ENCODE peak calls at places on chromosomes 6 and 20, in seven cellular contexts. One of them, this sample, is unnamed.

GRCh38 chr6:90227165-90227564 is 69.5 kb downstream of the BACH2 start:
- DNase-seq in ovary: no peak
- DNase-seq in vagina: no peak
- DNase-seq in mesothelial cell of epicardium: no peak
- DNase-seq in adrenal gland: no peak
- DNase-seq in tibial nerve: peak
- DNase-seq in Peyer's patch: no peak
- DNase-seq in this sample: no peak

GRCh38 chr6:122184260-122184934 is 215.1 kb upstream of the HSF2 start:
- DNase-seq in ovary: no peak
- DNase-seq in vagina: no peak
- DNase-seq in mesothelial cell of epicardium: no peak
- DNase-seq in adrenal gland: no peak
- DNase-seq in tibial nerve: no peak
- DNase-seq in Peyer's patch: no peak
- DNase-seq in this sample: no peak

GRCh38 chr20:8670900-8671229 is 398.0 kb upstream of the PLCB4 start:
- DNase-seq in ovary: no peak
- DNase-seq in vagina: no peak
- DNase-seq in mesothelial cell of epicardium: no peak
- DNase-seq in adrenal gland: no peak
- DNase-seq in tibial nerve: no peak
- DNase-seq in Peyer's patch: no peak
- DNase-seq in this sample: no peak

GRCh38 chr6:125191916-125192609 is 38.5 kb downstream of the TPD52L1 start:
- DNase-seq in ovary: peak
- DNase-seq in vagina: no peak
- DNase-seq in mesothelial cell of epicardium: no peak
- DNase-seq in adrenal gland: peak
- DNase-seq in tibial nerve: peak
- DNase-seq in Peyer's patch: peak
- DNase-seq in this sample: no peak

GRCh38 chr20:32490942-32491763 is 94.0 kb downstream of the NOL4L start:
- DNase-seq in ovary: no peak
- DNase-seq in vagina: no peak
- DNase-seq in mesothelial cell of epicardium: no peak
- DNase-seq in adrenal gland: no peak
- DNase-seq in tibial nerve: no peak
- DNase-seq in Peyer's patch: no peak
- DNase-seq in this sample: no peak

GRCh38 chr6:37818536-37819176 is 871 bp upstream of the ZFAND3 start:
- DNase-seq in ovary: peak
- DNase-seq in vagina: no peak
- DNase-seq in mesothelial cell of epicardium: peak
- DNase-seq in adrenal gland: peak
- DNase-seq in tibial nerve: peak
- DNase-seq in Peyer's patch: peak
- DNase-seq in this sample: peak

GRCh38 chr6:113825776-113826175 is 31.4 kb upstream of the MARCKS start:
- DNase-seq in ovary: peak
- DNase-seq in vagina: no peak
- DNase-seq in mesothelial cell of epicardium: no peak
- DNase-seq in adrenal gland: peak
- DNase-seq in tibial nerve: peak
- DNase-seq in Peyer's patch: no peak
- DNase-seq in this sample: no peak

GRCh38 chr6:7559651-7560385 is 18.3 kb downstream of the DSP start:
- DNase-seq in ovary: no peak
- DNase-seq in vagina: no peak
- DNase-seq in mesothelial cell of epicardium: no peak
- DNase-seq in adrenal gland: no peak
- DNase-seq in tibial nerve: no peak
- DNase-seq in Peyer's patch: no peak
- DNase-seq in this sample: no peak

GRCh38 chr6:116969211-116969863 is 92.3 kb downstream of the RFX6 start:
- DNase-seq in ovary: no peak
- DNase-seq in vagina: no peak
- DNase-seq in mesothelial cell of epicardium: no peak
- DNase-seq in adrenal gland: peak
- DNase-seq in tibial nerve: no peak
- DNase-seq in Peyer's patch: no peak
- DNase-seq in this sample: no peak

GRCh38 chr20:21182832-21183563 is 57.1 kb downstream of the KIZ start:
- DNase-seq in ovary: peak
- DNase-seq in vagina: no peak
- DNase-seq in mesothelial cell of epicardium: no peak
- DNase-seq in adrenal gland: peak
- DNase-seq in tibial nerve: no peak
- DNase-seq in Peyer's patch: no peak
- DNase-seq in this sample: no peak

GRCh38 chr6:96522469-96523009 is 933 bp downstream of the UFL1 start:
- DNase-seq in ovary: no peak
- DNase-seq in vagina: no peak
- DNase-seq in mesothelial cell of epicardium: no peak
- DNase-seq in adrenal gland: no peak
- DNase-seq in tibial nerve: no peak
- DNase-seq in Peyer's patch: no peak
- DNase-seq in this sample: no peak

GRCh38 chr6:68141190-68141589 is 493.9 kb upstream of the ADGRB3 start:
- DNase-seq in ovary: no peak
- DNase-seq in vagina: no peak
- DNase-seq in mesothelial cell of epicardium: no peak
- DNase-seq in adrenal gland: no peak
- DNase-seq in tibial nerve: no peak
- DNase-seq in Peyer's patch: no peak
- DNase-seq in this sample: no peak

GRCh38 chr6:148927581-148927980 is 180.8 kb downstream of the UST start:
- DNase-seq in ovary: no peak
- DNase-seq in vagina: no peak
- DNase-seq in mesothelial cell of epicardium: no peak
- DNase-seq in adrenal gland: no peak
- DNase-seq in tibial nerve: no peak
- DNase-seq in Peyer's patch: no peak
- DNase-seq in this sample: no peak

GRCh38 chr20:38258545-38259223 is 1.9 kb downstream of the KIAA1755 start:
- DNase-seq in ovary: no peak
- DNase-seq in vagina: no peak
- DNase-seq in mesothelial cell of epicardium: no peak
- DNase-seq in adrenal gland: no peak
- DNase-seq in tibial nerve: no peak
- DNase-seq in Peyer's patch: no peak
- DNase-seq in this sample: no peak

GRCh38 chr20:62200491-62201172 is 17.8 kb downstream of the MTG2 start:
- DNase-seq in ovary: no peak
- DNase-seq in vagina: no peak
- DNase-seq in mesothelial cell of epicardium: no peak
- DNase-seq in adrenal gland: no peak
- DNase-seq in tibial nerve: no peak
- DNase-seq in Peyer's patch: no peak
- DNase-seq in this sample: no peak

GRCh38 chr20:36820073-36820472 is 46.5 kb upstream of the DSN1 start:
- DNase-seq in ovary: no peak
- DNase-seq in vagina: no peak
- DNase-seq in mesothelial cell of epicardium: no peak
- DNase-seq in adrenal gland: no peak
- DNase-seq in tibial nerve: no peak
- DNase-seq in Peyer's patch: no peak
- DNase-seq in this sample: no peak

GRCh38 chr6:33958208-33958862 is 154.5 kb upstream of the MLN start:
- DNase-seq in ovary: no peak
- DNase-seq in vagina: no peak
- DNase-seq in mesothelial cell of epicardium: no peak
- DNase-seq in adrenal gland: no peak
- DNase-seq in tibial nerve: no peak
- DNase-seq in Peyer's patch: no peak
- DNase-seq in this sample: no peak

GRCh38 chr6:62889240-62889639 is 322.0 kb upstream of the FKBP1C start:
- DNase-seq in ovary: no peak
- DNase-seq in vagina: no peak
- DNase-seq in mesothelial cell of epicardium: no peak
- DNase-seq in adrenal gland: no peak
- DNase-seq in tibial nerve: no peak
- DNase-seq in Peyer's patch: no peak
- DNase-seq in this sample: no peak

DNA sequence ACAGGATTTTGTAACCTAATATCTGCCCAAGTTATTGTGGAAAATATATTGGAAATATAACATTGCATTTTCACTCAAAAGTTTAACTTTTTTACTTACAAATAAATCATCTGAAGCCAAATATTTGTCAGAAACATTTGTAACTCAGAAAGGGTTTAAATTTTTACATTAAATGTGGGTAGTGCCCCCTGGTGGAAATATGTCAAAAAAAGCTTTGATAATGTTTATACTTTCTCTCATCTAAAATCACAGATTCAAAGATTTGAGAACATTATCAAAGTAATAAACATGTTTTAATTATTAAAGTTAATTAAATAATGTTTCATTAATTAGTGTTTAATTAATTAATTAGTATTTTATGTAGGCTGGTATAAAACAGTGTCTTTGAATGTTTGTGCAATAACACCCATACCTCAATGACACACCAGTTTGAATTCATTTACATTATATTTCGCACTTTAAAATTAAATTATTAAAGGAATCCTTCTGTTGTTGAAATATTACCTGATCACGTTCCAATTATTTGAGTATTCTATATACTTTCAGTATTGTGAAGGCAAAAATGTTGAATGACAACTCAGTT is 320.1 kb upstream of the FKBP1C start:
- DNase-seq in ovary: no peak
- DNase-seq in vagina: no peak
- DNase-seq in mesothelial cell of epicardium: no peak
- DNase-seq in adrenal gland: no peak
- DNase-seq in tibial nerve: no peak
- DNase-seq in Peyer's patch: no peak
- DNase-seq in this sample: no peak
- TF ChIP-seq CTCF in ovary: no peak
- TF ChIP-seq CTCF in vagina: no peak
- TF ChIP-seq CTCF in mesothelial cell of epicardium: peak
- TF ChIP-seq CTCF in adrenal gland: no peak
- TF ChIP-seq CTCF in tibial nerve: no peak
- TF ChIP-seq CTCF in Peyer's patch: no peak
- TF ChIP-seq CTCF in this sample: no peak

DNA sequence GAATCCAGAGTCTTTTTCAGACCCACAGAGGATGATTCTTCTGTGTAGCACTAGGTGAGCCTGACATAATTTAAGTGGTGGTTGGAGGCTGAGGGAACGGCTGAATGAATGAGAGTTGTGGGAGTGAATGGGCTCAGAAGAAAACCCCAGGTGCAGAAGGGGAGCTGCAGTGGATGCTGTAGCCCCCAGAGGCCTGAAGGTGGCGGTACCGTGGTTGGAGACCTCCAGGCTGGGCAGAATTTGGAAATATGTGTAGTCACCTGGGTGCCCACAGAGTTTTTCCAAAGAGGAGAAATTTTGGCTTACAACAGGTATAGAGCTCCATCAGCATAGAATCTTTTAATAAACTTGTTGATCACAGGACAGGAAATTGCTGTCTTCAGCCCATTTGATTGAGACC is 6.5 kb upstream of the RAET1G start:
- DNase-seq in ovary: no peak
- DNase-seq in vagina: no peak
- DNase-seq in mesothelial cell of epicardium: no peak
- DNase-seq in adrenal gland: no peak
- DNase-seq in tibial nerve: no peak
- DNase-seq in Peyer's patch: no peak
- DNase-seq in this sample: no peak
- TF ChIP-seq CTCF in ovary: no peak
- TF ChIP-seq CTCF in vagina: no peak
- TF ChIP-seq CTCF in mesothelial cell of epicardium: no peak
- TF ChIP-seq CTCF in adrenal gland: peak
- TF ChIP-seq CTCF in tibial nerve: no peak
- TF ChIP-seq CTCF in Peyer's patch: no peak
- TF ChIP-seq CTCF in this sample: no peak

GRCh38 chr6:2245103-2245953 is at the start of gene GMDS:
- DNase-seq in ovary: peak
- DNase-seq in vagina: no peak
- DNase-seq in mesothelial cell of epicardium: peak
- DNase-seq in adrenal gland: peak
- DNase-seq in tibial nerve: peak
- DNase-seq in Peyer's patch: peak
- DNase-seq in this sample: peak

GRCh38 chr6:2242311-2242710 is 3.1 kb downstream of the GMDS start:
- DNase-seq in ovary: no peak
- DNase-seq in vagina: no peak
- DNase-seq in mesothelial cell of epicardium: no peak
- DNase-seq in adrenal gland: no peak
- DNase-seq in tibial nerve: no peak
- DNase-seq in Peyer's patch: no peak
- DNase-seq in this sample: no peak

GRCh38 chr6:2247664-2248063 is 2.3 kb upstream of the GMDS start:
- DNase-seq in ovary: no peak
- DNase-seq in vagina: no peak
- DNase-seq in mesothelial cell of epicardium: no peak
- DNase-seq in adrenal gland: no peak
- DNase-seq in tibial nerve: no peak
- DNase-seq in Peyer's patch: no peak
- DNase-seq in this sample: no peak

GRCh38 chr6:2245954-2246863 is 804 bp upstream of the GMDS start:
- DNase-seq in ovary: peak
- DNase-seq in vagina: no peak
- DNase-seq in mesothelial cell of epicardium: no peak
- DNase-seq in adrenal gland: peak
- DNase-seq in tibial nerve: peak
- DNase-seq in Peyer's patch: peak
- DNase-seq in this sample: peak

DNA sequence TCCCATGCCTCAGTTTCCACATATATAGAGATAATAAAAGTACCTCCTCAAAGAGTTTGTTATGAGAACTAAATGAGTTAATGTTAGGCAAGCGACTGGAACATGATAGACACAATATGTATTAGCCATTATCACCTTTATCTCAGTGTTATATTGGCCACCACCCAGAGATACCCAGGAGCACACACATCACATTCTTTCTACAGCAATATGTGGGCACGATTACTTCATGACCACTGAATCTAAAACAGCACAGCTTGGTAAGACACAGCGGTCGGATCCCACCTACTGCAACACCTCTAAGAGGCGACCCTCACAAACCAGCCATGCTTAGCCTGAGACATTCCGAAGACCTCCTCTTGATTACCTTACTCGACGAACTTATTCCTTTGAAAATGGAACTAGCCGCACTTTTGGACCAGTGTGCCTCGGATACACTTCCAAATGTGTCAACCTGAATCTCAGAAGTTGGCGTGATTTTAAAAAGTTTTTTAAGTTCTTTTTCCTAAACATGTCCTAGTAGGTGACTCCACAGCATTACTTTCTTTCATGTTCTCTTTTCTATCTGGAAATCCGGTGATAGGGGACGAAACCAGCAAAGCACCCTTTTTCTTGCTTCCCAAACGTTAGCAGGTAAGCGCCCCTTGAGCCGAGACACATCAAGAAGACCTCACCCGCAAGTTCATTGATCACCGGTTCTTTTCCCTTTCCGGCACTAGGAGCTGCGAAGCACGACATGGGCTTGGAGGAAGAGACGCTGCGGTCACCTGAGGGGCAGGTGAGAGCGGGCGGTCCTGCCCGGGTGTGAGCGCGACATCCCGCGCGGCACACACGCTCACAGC is 923 bp downstream of the GMDS start:
- DNase-seq in ovary: no peak
- DNase-seq in vagina: no peak
- DNase-seq in mesothelial cell of epicardium: no peak
- DNase-seq in adrenal gland: no peak
- DNase-seq in tibial nerve: no peak
- DNase-seq in Peyer's patch: peak
- DNase-seq in this sample: no peak
- TF ChIP-seq CTCF in ovary: no peak
- TF ChIP-seq CTCF in vagina: no peak
- TF ChIP-seq CTCF in mesothelial cell of epicardium: no peak
- TF ChIP-seq CTCF in adrenal gland: no peak
- TF ChIP-seq CTCF in tibial nerve: no peak
- TF ChIP-seq CTCF in Peyer's patch: no peak
- TF ChIP-seq CTCF in this sample: no peak

GRCh38 chr6:11033825-11034224 is 10.3 kb downstream of the ELOVL2 start:
- DNase-seq in ovary: no peak
- DNase-seq in vagina: no peak
- DNase-seq in mesothelial cell of epicardium: no peak
- DNase-seq in adrenal gland: no peak
- DNase-seq in tibial nerve: no peak
- DNase-seq in Peyer's patch: no peak
- DNase-seq in this sample: no peak
- TF ChIP-seq CTCF in ovary: no peak
- TF ChIP-seq CTCF in vagina: no peak
- TF ChIP-seq CTCF in mesothelial cell of epicardium: no peak
- TF ChIP-seq CTCF in adrenal gland: no peak
- TF ChIP-seq CTCF in tibial nerve: no peak
- TF ChIP-seq CTCF in Peyer's patch: no peak
- TF ChIP-seq CTCF in this sample: no peak